ENCODE peak calls at places on chromosomes 13 and 19, in seven cellular contexts. W, E, F, U, J, O and N are unnamed samples.

GRCh38 chr19:56712609-56713008 is 41.1 kb upstream of the ZNF835 start:
- DNase-seq in O (no peak), E (no peak), J (no peak), W (no peak), F (no peak), U (no peak), N (no peak)

GRCh38 chr13:19153782-19154450 is 27.7 kb downstream of the TUBA3C start:
- DNase-seq in J (no peak), W (no peak), O (no peak), U (no peak), F (no peak), E (no peak), N (no peak)

GRCh38 chr13:73138276-73138950 is 79.6 kb downstream of the KLF5 start:
- DNase-seq in E (peak; percentile 52), O (no peak), F (no peak), W (no peak), U (no peak), J (no peak), N (peak; percentile 39)

GRCh38 chr19:8849232-8849631 is 17.1 kb downstream of the MBD3L1 start:
- DNase-seq in O (no peak), J (no peak), W (no peak), E (no peak), F (no peak), U (no peak), N (no peak)

GRCh38 chr13:60028021-60028420 is 135.7 kb downstream of the DIAPH3 start:
- DNase-seq in O (no peak), J (no peak), F (no peak), U (no peak), E (no peak), W (no peak), N (no peak)

GRCh38 chr19:18745012-18745735 is 45.9 kb downstream of the COMP start:
- DNase-seq in E (no peak), O (no peak), U (no peak), J (no peak), W (peak; percentile 82), F (no peak), N (no peak)

GRCh38 chr13:113390874-113391497 is 27.1 kb upstream of the GRTP1 start:
- DNase-seq in W (no peak), F (no peak), U (no peak), E (no peak), J (peak; percentile 18), O (no peak), N (no peak)

GRCh38 chr19:33298146-33298911 is 4.0 kb downstream of the CEBPA start:
- DNase-seq in W (no peak), U (no peak), O (peak; percentile 81), E (no peak), F (no peak), J (peak; percentile 88), N (no peak)

GRCh38 chr13:72403396-72404010 is 323.9 kb downstream of the MZT1 start:
- DNase-seq in J (no peak), F (no peak), O (no peak), U (no peak), E (no peak), W (no peak), N (no peak)

GRCh38 chr13:30610311-30610710 is 7.4 kb upstream of the USPL1 start:
- DNase-seq in W (no peak), U (no peak), J (no peak), O (no peak), F (no peak), E (no peak), N (no peak)

DNA sequence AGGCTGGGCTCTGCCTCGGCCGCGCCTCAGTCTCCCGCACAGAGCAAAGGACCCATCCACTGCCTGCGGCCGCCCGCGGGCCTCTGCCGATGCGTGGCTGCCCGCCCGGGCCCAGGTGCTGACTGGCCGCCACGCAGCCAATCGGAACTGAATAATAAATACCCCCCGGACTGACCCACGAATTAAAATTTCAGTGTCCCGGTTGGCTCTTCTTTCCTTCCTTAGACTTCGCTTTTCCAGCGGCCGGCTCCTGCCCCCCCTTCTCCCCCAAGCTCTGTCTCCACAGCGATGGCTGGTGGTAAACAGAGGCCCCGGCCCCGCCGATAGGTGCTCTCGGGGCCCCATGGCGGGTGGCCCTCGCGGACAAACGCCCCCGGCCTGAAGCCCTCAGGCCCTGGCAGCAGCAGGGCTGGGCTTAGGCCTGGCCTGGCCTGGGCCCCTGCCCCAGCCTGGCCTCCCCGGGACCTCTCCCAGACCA is 2.6 kb downstream of the ZBTB7A start:
- DNase-seq in E (no peak), W (no peak), O (no peak), U (no peak), J (no peak), F (no peak), N (no peak)
- TF ChIP-seq POLR2A in E (no peak), W (peak; percentile 11), O (peak; percentile 29), U (peak; percentile 55), J (no peak), F (peak; percentile 22), N (no peak)

GRCh38 chr13:40053401-40053800 is 397.9 kb downstream of the COG6 start:
- DNase-seq in U (no peak), J (no peak), O (no peak), E (no peak), W (no peak), F (no peak), N (no peak)

GRCh38 chr13:40060318-40061007 is 405.0 kb downstream of the COG6 start:
- DNase-seq in E (no peak), F (peak; percentile 49), U (no peak), O (peak; percentile 89), J (no peak), W (peak; percentile 82), N (no peak)

GRCh38 chr13:40059540-40060232 is 404.2 kb downstream of the COG6 start:
- DNase-seq in W (no peak), U (no peak), E (no peak), F (no peak), J (no peak), O (no peak), N (no peak)

GRCh38 chr13:40058757-40059236 is 403.3 kb downstream of the COG6 start:
- DNase-seq in O (no peak), W (no peak), E (no peak), U (no peak), F (no peak), J (no peak), N (no peak)

GRCh38 chr13:40057228-40057627 is 401.8 kb downstream of the COG6 start:
- DNase-seq in J (no peak), E (no peak), W (no peak), O (no peak), U (no peak), F (no peak), N (no peak)
- H3K27ac ChIP-seq in J (no peak overlapping the region), E (no peak overlapping the region), W (no peak overlapping the region), O (no peak overlapping the region), U (no peak overlapping the region), F (no peak overlapping the region), N (no peak overlapping the region)

GRCh38 chr19:35509861-35510625 is 3.4 kb downstream of the DMKN start:
- DNase-seq in F (peak; percentile 66), U (no peak), J (peak; percentile 76), W (peak; percentile 81), O (peak; percentile 83), E (peak; percentile 99), N (no peak)
- TF ChIP-seq POLR2A in F (no peak), U (no peak), J (no peak), W (peak; percentile 42), O (no peak), E (no peak), N (no peak)

DNA sequence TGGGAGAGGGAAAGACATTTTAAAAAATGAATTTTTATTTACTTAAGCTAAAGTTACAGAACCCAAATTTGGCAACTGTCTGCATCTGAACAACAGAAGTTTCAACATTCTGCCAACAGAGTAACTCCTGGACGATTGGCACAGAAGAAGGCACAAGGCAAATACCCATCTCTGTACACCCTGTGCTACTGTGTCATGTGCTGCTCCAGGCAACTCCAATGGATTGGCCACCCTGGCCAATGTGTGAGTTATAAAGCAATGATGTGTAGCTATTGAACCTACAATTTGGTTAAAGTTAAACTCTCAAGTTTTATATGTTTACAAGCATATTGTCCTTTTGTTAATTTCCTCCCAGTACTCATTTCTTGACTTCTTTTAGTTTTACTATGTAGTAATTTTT is 6.1 kb downstream of the STARD13 start:
- DNase-seq in F (no peak), O (peak; percentile 30), E (no peak), J (peak; percentile 85), U (peak; percentile 79), W (no peak), N (no peak)
- H3K27ac ChIP-seq in F (peak overlapping the region; percentile 97), O (peak overlapping the region; percentile 89), E (peak overlapping the region; percentile 89), J (no peak overlapping the region), U (peak overlapping the region; percentile 81), W (peak overlapping the region; percentile 16), N (peak overlapping the region; percentile 91)

GRCh38 chr19:58581227-58582141 is 8.3 kb upstream of the MZF1 start:
- DNase-seq in J (peak; percentile 69), U (peak; percentile 68), O (no peak), E (peak; percentile 63), F (peak; percentile 89), W (peak; percentile 87), N (peak; percentile 96)
- TF ChIP-seq POLR2A in J (no peak), U (no peak), O (no peak), E (no peak), F (no peak), W (peak; percentile 18), N (no peak)

DNA sequence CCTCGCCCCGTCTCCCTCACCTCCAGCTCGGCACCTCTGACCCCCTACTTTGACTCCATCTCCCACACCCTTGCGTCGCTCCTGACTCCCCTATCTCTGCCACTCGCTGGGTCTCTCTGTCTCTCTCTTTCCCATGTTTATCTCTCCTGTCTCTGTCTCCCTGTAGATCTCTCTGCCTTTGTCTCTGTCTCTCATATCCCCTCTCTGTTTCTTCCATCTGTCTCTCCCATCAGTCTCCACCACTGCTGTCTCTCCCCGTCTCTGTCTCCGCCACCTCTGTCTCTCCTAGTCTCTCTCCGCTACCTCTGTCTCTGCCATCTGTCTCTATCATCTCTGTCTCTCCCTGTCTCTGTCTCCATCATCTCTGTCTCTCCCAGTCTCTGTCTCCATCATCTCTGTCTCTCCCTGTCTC is 12.4 kb upstream of the BBC3 start:
- DNase-seq in J (no peak), E (no peak), O (no peak), F (no peak), W (no peak), U (no peak), N (no peak)
- H3K27ac ChIP-seq in J (no peak overlapping the region), E (peak overlapping the region; percentile 98), O (peak overlapping the region; percentile 70), F (peak overlapping the region; percentile 60), W (peak overlapping the region; percentile 71), U (peak overlapping the region; percentile 71), N (peak overlapping the region; percentile 89)

GRCh38 chr19:17311455-17312248 is 2.3 kb downstream of the DDA1 start:
- DNase-seq in J (no peak), W (no peak), F (no peak), E (peak; percentile 73), O (no peak), U (no peak), N (no peak)
- TF ChIP-seq POLR2A in J (no peak), W (no peak), F (no peak), E (no peak), O (no peak), U (no peak), N (no peak)